ENCODE peak calls at places on chromosomes 6 and 20, in five cellular contexts. One of them, this sample, is unnamed.

GRCh38 chr6:9520417-9521151 is 894.3 kb downstream of the TFAP2A start:
- DNase-seq in choroid plexus epithelial cell: peak
- DNase-seq in cardiac fibroblast: peak
- DNase-seq in MM.1S: no peak
- DNase-seq in fibroblast of lung: peak
- DNase-seq in this sample: peak

GRCh38 chr6:47785187-47785586 is 3.4 kb downstream of the OPN5 start:
- DNase-seq in cardiac fibroblast: no peak
- DNase-seq in fibroblast of lung: no peak
- DNase-seq in MM.1S: no peak
- DNase-seq in choroid plexus epithelial cell: no peak
- DNase-seq in this sample: no peak

GRCh38 chr6:5379647-5380242 is 118.4 kb downstream of the FARS2 start:
- DNase-seq in MM.1S: peak
- DNase-seq in cardiac fibroblast: peak
- DNase-seq in fibroblast of lung: peak
- DNase-seq in choroid plexus epithelial cell: peak
- DNase-seq in this sample: peak

GRCh38 chr20:35448788-35449373 is 6.5 kb upstream of the CEP250 start:
- DNase-seq in choroid plexus epithelial cell: no peak
- DNase-seq in cardiac fibroblast: no peak
- DNase-seq in fibroblast of lung: no peak
- DNase-seq in MM.1S: no peak
- DNase-seq in this sample: no peak

GRCh38 chr20:32829291-32830005 is 9.7 kb downstream of the MAPRE1 start:
- DNase-seq in fibroblast of lung: no peak
- DNase-seq in choroid plexus epithelial cell: no peak
- DNase-seq in MM.1S: no peak
- DNase-seq in cardiac fibroblast: peak
- DNase-seq in this sample: peak

GRCh38 chr20:56001106-56001785 is 4.1 kb downstream of the CBLN4 start:
- DNase-seq in cardiac fibroblast: no peak
- DNase-seq in fibroblast of lung: no peak
- DNase-seq in choroid plexus epithelial cell: no peak
- DNase-seq in MM.1S: no peak
- DNase-seq in this sample: no peak

GRCh38 chr6:20013485-20013884 is 176.3 kb downstream of the ID4 start:
- DNase-seq in MM.1S: no peak
- DNase-seq in cardiac fibroblast: no peak
- DNase-seq in fibroblast of lung: no peak
- DNase-seq in choroid plexus epithelial cell: no peak
- DNase-seq in this sample: no peak

GRCh38 chr6:163837681-163838431 is 423.3 kb downstream of the QKI start:
- DNase-seq in MM.1S: no peak
- DNase-seq in fibroblast of lung: peak
- DNase-seq in cardiac fibroblast: no peak
- DNase-seq in choroid plexus epithelial cell: peak
- DNase-seq in this sample: no peak

GRCh38 chr20:35768731-35769664 is 2.8 kb upstream of the PHF20 start:
- DNase-seq in cardiac fibroblast: peak
- DNase-seq in MM.1S: no peak
- DNase-seq in choroid plexus epithelial cell: peak
- DNase-seq in fibroblast of lung: peak
- DNase-seq in this sample: peak

GRCh38 chr6:169933251-169933821 is 181.9 kb downstream of the ERMARD start:
- DNase-seq in choroid plexus epithelial cell: no peak
- DNase-seq in cardiac fibroblast: no peak
- DNase-seq in fibroblast of lung: no peak
- DNase-seq in MM.1S: no peak
- DNase-seq in this sample: no peak

GRCh38 chr6:21918666-21919065 is 325.1 kb downstream of the SOX4 start:
- DNase-seq in cardiac fibroblast: no peak
- DNase-seq in fibroblast of lung: no peak
- DNase-seq in MM.1S: no peak
- DNase-seq in choroid plexus epithelial cell: no peak
- DNase-seq in this sample: no peak

GRCh38 chr6:39309942-39310531 is 4.2 kb downstream of the KCNK17 start:
- DNase-seq in MM.1S: peak
- DNase-seq in cardiac fibroblast: peak
- DNase-seq in fibroblast of lung: peak
- DNase-seq in choroid plexus epithelial cell: peak
- DNase-seq in this sample: peak

GRCh38 chr6:37024665-37025337 is 19.3 kb downstream of the FGD2 start:
- DNase-seq in cardiac fibroblast: no peak
- DNase-seq in MM.1S: peak
- DNase-seq in choroid plexus epithelial cell: no peak
- DNase-seq in fibroblast of lung: no peak
- DNase-seq in this sample: no peak

GRCh38 chr6:158595223-158595622 is 35.3 kb downstream of the TMEM181 start:
- DNase-seq in MM.1S: no peak
- DNase-seq in fibroblast of lung: peak
- DNase-seq in cardiac fibroblast: peak
- DNase-seq in choroid plexus epithelial cell: no peak
- DNase-seq in this sample: peak

GRCh38 chr6:18595774-18596528 is 208.8 kb downstream of the RNF144B start:
- DNase-seq in fibroblast of lung: peak
- DNase-seq in choroid plexus epithelial cell: peak
- DNase-seq in MM.1S: peak
- DNase-seq in cardiac fibroblast: peak
- DNase-seq in this sample: peak

GRCh38 chr6:96150431-96150830 is 134.7 kb downstream of the FUT9 start:
- DNase-seq in MM.1S: no peak
- DNase-seq in choroid plexus epithelial cell: no peak
- DNase-seq in fibroblast of lung: no peak
- DNase-seq in cardiac fibroblast: no peak
- DNase-seq in this sample: no peak

GRCh38 chr20:38299963-38300362 is 4.0 kb upstream of the BPI start:
- DNase-seq in choroid plexus epithelial cell: no peak
- DNase-seq in MM.1S: no peak
- DNase-seq in fibroblast of lung: no peak
- DNase-seq in cardiac fibroblast: no peak
- DNase-seq in this sample: no peak

GRCh38 chr20:5197847-5198650 is 71.2 kb downstream of the CDS2 start:
- DNase-seq in fibroblast of lung: no peak
- DNase-seq in choroid plexus epithelial cell: no peak
- DNase-seq in cardiac fibroblast: no peak
- DNase-seq in MM.1S: no peak
- DNase-seq in this sample: no peak

GRCh38 chr6:118240878-118241528 is 307.1 kb upstream of the PLN start:
- DNase-seq in cardiac fibroblast: no peak
- DNase-seq in choroid plexus epithelial cell: no peak
- DNase-seq in fibroblast of lung: no peak
- DNase-seq in MM.1S: no peak
- DNase-seq in this sample: no peak

GRCh38 chr20:31857861-31858835 is 12.2 kb downstream of the DUSP15 start:
- DNase-seq in fibroblast of lung: no peak
- DNase-seq in cardiac fibroblast: no peak
- DNase-seq in MM.1S: peak
- DNase-seq in choroid plexus epithelial cell: no peak
- DNase-seq in this sample: no peak

GRCh38 chr6:54776891-54777290 is 69.7 kb upstream of the FAM83B start:
- DNase-seq in cardiac fibroblast: no peak
- DNase-seq in choroid plexus epithelial cell: no peak
- DNase-seq in fibroblast of lung: no peak
- DNase-seq in MM.1S: no peak
- DNase-seq in this sample: no peak

GRCh38 chr20:35472209-35472608 is 16.8 kb downstream of the CEP250 start:
- DNase-seq in MM.1S: no peak
- DNase-seq in cardiac fibroblast: no peak
- DNase-seq in fibroblast of lung: no peak
- DNase-seq in choroid plexus epithelial cell: no peak
- DNase-seq in this sample: no peak

GRCh38 chr6:72850469-72850868 is 228.6 kb downstream of the KCNQ5 start:
- DNase-seq in choroid plexus epithelial cell: no peak
- DNase-seq in cardiac fibroblast: no peak
- DNase-seq in fibroblast of lung: no peak
- DNase-seq in MM.1S: no peak
- DNase-seq in this sample: no peak

GRCh38 chr20:52313335-52313963 is 121.9 kb upstream of the ZFP64 start:
- DNase-seq in choroid plexus epithelial cell: peak
- DNase-seq in MM.1S: no peak
- DNase-seq in cardiac fibroblast: peak
- DNase-seq in fibroblast of lung: peak
- DNase-seq in this sample: peak

GRCh38 chr6:130975325-130975724 is 87.7 kb downstream of the EPB41L2 start:
- DNase-seq in MM.1S: no peak
- DNase-seq in fibroblast of lung: peak
- DNase-seq in cardiac fibroblast: peak
- DNase-seq in choroid plexus epithelial cell: no peak
- DNase-seq in this sample: peak

GRCh38 chr6:71367763-71368162 is 79.2 kb downstream of the OGFRL1 start:
- DNase-seq in choroid plexus epithelial cell: no peak
- DNase-seq in MM.1S: no peak
- DNase-seq in fibroblast of lung: peak
- DNase-seq in cardiac fibroblast: no peak
- DNase-seq in this sample: no peak

GRCh38 chr20:32975698-32976674 is 28.2 kb downstream of the SUN5 start:
- DNase-seq in MM.1S: no peak
- DNase-seq in fibroblast of lung: no peak
- DNase-seq in choroid plexus epithelial cell: no peak
- DNase-seq in cardiac fibroblast: no peak
- DNase-seq in this sample: no peak

GRCh38 chr20:63625771-63626423 is 1.0 kb downstream of the GMEB2 start:
- DNase-seq in fibroblast of lung: peak
- DNase-seq in choroid plexus epithelial cell: peak
- DNase-seq in cardiac fibroblast: peak
- DNase-seq in MM.1S: peak
- DNase-seq in this sample: peak

GRCh38 chr20:61705909-61706308 is 359.8 kb downstream of the TAF4 start:
- DNase-seq in MM.1S: no peak
- DNase-seq in choroid plexus epithelial cell: no peak
- DNase-seq in cardiac fibroblast: no peak
- DNase-seq in fibroblast of lung: no peak
- DNase-seq in this sample: no peak

GRCh38 chr20:34938466-34939163 is 17.0 kb downstream of the GSS start:
- DNase-seq in cardiac fibroblast: no peak
- DNase-seq in choroid plexus epithelial cell: no peak
- DNase-seq in fibroblast of lung: no peak
- DNase-seq in MM.1S: no peak
- DNase-seq in this sample: no peak

GRCh38 chr20:63941282-63942060 is 14.7 kb downstream of the UCKL1 start:
- DNase-seq in MM.1S: no peak
- DNase-seq in cardiac fibroblast: no peak
- DNase-seq in fibroblast of lung: no peak
- DNase-seq in choroid plexus epithelial cell: no peak
- DNase-seq in this sample: peak

GRCh38 chr6:38068854-38069253 is 249.3 kb downstream of the ZFAND3 start:
- DNase-seq in cardiac fibroblast: peak
- DNase-seq in choroid plexus epithelial cell: peak
- DNase-seq in MM.1S: no peak
- DNase-seq in fibroblast of lung: peak
- DNase-seq in this sample: peak

GRCh38 chr6:98579941-98580340 is 254.4 kb upstream of the POU3F2 start:
- DNase-seq in choroid plexus epithelial cell: no peak
- DNase-seq in MM.1S: no peak
- DNase-seq in fibroblast of lung: no peak
- DNase-seq in cardiac fibroblast: peak
- DNase-seq in this sample: no peak

GRCh38 chr6:25053875-25054371 is 118.2 kb upstream of the RIPOR2 start:
- DNase-seq in cardiac fibroblast: peak
- DNase-seq in MM.1S: no peak
- DNase-seq in choroid plexus epithelial cell: peak
- DNase-seq in fibroblast of lung: peak
- DNase-seq in this sample: peak

GRCh38 chr20:17822039-17822438 is 122.3 kb downstream of the BANF2 start:
- DNase-seq in fibroblast of lung: peak
- DNase-seq in cardiac fibroblast: peak
- DNase-seq in choroid plexus epithelial cell: peak
- DNase-seq in MM.1S: peak
- DNase-seq in this sample: peak

GRCh38 chr20:11581271-11581670 is 336.4 kb upstream of the BTBD3 start:
- DNase-seq in cardiac fibroblast: peak
- DNase-seq in choroid plexus epithelial cell: peak
- DNase-seq in MM.1S: no peak
- DNase-seq in fibroblast of lung: no peak
- DNase-seq in this sample: peak

GRCh38 chr6:151763303-151763702 is 44.2 kb upstream of the ESR1 start:
- DNase-seq in MM.1S: no peak
- DNase-seq in choroid plexus epithelial cell: peak
- DNase-seq in cardiac fibroblast: peak
- DNase-seq in fibroblast of lung: peak
- DNase-seq in this sample: peak
- H3K4me3 ChIP-seq in MM.1S: no peak
- H3K4me3 ChIP-seq in choroid plexus epithelial cell: peak
- H3K4me3 ChIP-seq in cardiac fibroblast: peak
- H3K4me3 ChIP-seq in fibroblast of lung: peak
- H3K4me3 ChIP-seq in this sample: peak

DNA sequence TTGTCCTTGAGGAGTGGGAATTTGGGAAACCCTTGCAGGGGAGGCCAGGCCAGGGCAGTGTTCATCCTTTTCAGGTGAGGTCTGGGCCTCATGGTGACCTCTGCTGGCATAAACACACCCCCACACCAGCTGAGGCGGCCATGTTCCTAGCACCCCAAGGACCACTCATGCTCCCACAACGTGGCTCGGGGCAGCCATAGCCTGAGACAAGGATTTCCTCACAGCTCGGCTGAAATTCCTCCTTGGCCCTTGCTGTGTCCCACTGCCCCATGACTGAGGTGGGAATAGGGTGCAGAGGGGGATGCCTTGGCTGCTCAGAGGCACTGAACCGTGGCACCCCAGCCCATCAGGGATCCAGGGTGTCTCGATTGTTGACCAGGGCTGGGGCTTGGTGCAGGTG is 27.3 kb upstream of the SPDEF start:
- DNase-seq in choroid plexus epithelial cell: no peak
- DNase-seq in fibroblast of lung: no peak
- DNase-seq in cardiac fibroblast: no peak
- DNase-seq in MM.1S: no peak
- DNase-seq in this sample: no peak
- TF ChIP-seq CTCF in choroid plexus epithelial cell: peak
- TF ChIP-seq CTCF in fibroblast of lung: no peak
- TF ChIP-seq CTCF in cardiac fibroblast: peak
- TF ChIP-seq CTCF in MM.1S: peak
- TF ChIP-seq CTCF in this sample: peak

GRCh38 chr20:44642203-44643153 is 9.0 kb downstream of the ADA start:
- DNase-seq in choroid plexus epithelial cell: peak
- DNase-seq in MM.1S: peak
- DNase-seq in fibroblast of lung: peak
- DNase-seq in cardiac fibroblast: peak
- DNase-seq in this sample: peak
- H3K4me3 ChIP-seq in choroid plexus epithelial cell: no peak
- H3K4me3 ChIP-seq in MM.1S: peak
- H3K4me3 ChIP-seq in fibroblast of lung: no peak
- H3K4me3 ChIP-seq in cardiac fibroblast: peak
- H3K4me3 ChIP-seq in this sample: no peak

GRCh38 chr6:31252625-31253024 is 19.3 kb downstream of the HLA-C start:
- DNase-seq in fibroblast of lung: no peak
- DNase-seq in MM.1S: no peak
- DNase-seq in choroid plexus epithelial cell: no peak
- DNase-seq in cardiac fibroblast: no peak
- DNase-seq in this sample: no peak
- TF ChIP-seq CTCF in fibroblast of lung: no peak
- TF ChIP-seq CTCF in MM.1S: no peak
- TF ChIP-seq CTCF in choroid plexus epithelial cell: no peak
- TF ChIP-seq CTCF in cardiac fibroblast: no peak
- TF ChIP-seq CTCF in this sample: no peak